ENCODE peak calls at places on chromosomes 1 and 21, in eight cellular contexts. T is HTR-8/SVneo; L is stimulated activated CD8-positive, alpha-beta memory T cell treated with anti-CD3 and anti-CD28 coated beads, Interleukin-15, amount 100 ng/mL, for 24 hours; D is activated naive CD4-positive, alpha-beta T cell; M is aorta; Y is lower lobe of right lung; R is body of pancreas; G is spleen. J is an unnamed sample.

GRCh38 chr1:22829001-22829989 is 118.7 kb downstream of the EPHB2 start:
- DNase-seq in M (peak), G (peak), D (no peak), T (no peak), L (no peak), R (no peak), Y (no peak), J (no peak)

GRCh38 chr1:171486048-171486519 is 754 bp downstream of the PRRC2C start:
- DNase-seq in D (peak), M (no peak), T (peak), Y (no peak), G (no peak), R (peak), L (no peak), J (peak)

GRCh38 chr1:235776396-235776795 is 90.3 kb downstream of the LYST start:
- DNase-seq in L (no peak), Y (no peak), T (no peak), R (no peak), M (no peak), G (no peak), D (no peak), J (peak)

GRCh38 chr1:48061162-48062136 is 64.3 kb upstream of the TRABD2B start:
- DNase-seq in G (no peak), L (no peak), M (no peak), D (no peak), T (peak), Y (no peak), R (peak), J (no peak)

GRCh38 chr21:35861656-35862055 is 198.7 kb downstream of the SETD4 start:
- DNase-seq in D (no peak), M (no peak), T (no peak), L (no peak), R (no peak), Y (no peak), G (no peak), J (no peak)

GRCh38 chr1:221998186-221998612 is 256.3 kb upstream of the DUSP10 start:
- DNase-seq in M (no peak), D (no peak), T (no peak), Y (no peak), L (no peak), R (no peak), G (no peak), J (peak)

GRCh38 chr1:99661780-99662179 is 15.9 kb downstream of the PALMD start:
- DNase-seq in G (no peak), D (no peak), R (no peak), Y (no peak), L (no peak), M (no peak), T (no peak), J (no peak)

GRCh38 chr1:7373936-7374760 is 396.9 kb upstream of the VAMP3 start:
- DNase-seq in D (no peak), R (no peak), G (peak), M (peak), T (no peak), L (no peak), Y (no peak), J (peak)

GRCh38 chr1:17140279-17140678 is 21.0 kb upstream of the PADI2 start:
- DNase-seq in T (no peak), M (no peak), L (no peak), G (no peak), R (no peak), Y (no peak), D (no peak), J (no peak)

GRCh38 chr1:43042773-43043470 is 84.3 kb upstream of the SLC2A1 start:
- DNase-seq in Y (no peak), R (no peak), G (no peak), D (no peak), L (no peak), M (no peak), T (no peak), J (no peak)

GRCh38 chr21:46356005-46356338 is 32.0 kb downstream of the PCNT start:
- DNase-seq in G (no peak), R (no peak), D (no peak), T (no peak), M (no peak), Y (no peak), L (no peak), J (no peak)

GRCh38 chr1:185789846-185790735 is 55.9 kb downstream of the HMCN1 start:
- DNase-seq in R (no peak), D (no peak), M (no peak), L (no peak), T (no peak), Y (no peak), G (no peak), J (peak)